ENCODE peak calls at places on chromosomes 5 and 9, in four cellular contexts. One of them, this sample, is unnamed.

GRCh38 chr9:114484215-114484853 is 20.9 kb downstream of the WHRN start:
- DNase-seq in WTC11: no peak
- DNase-seq in K562: no peak
- DNase-seq in HepG2: no peak
- DNase-seq in this sample: no peak

GRCh38 chr5:124162782-124163532 is 583.5 kb downstream of the ZNF608 start:
- DNase-seq in WTC11: no peak
- DNase-seq in K562: no peak
- DNase-seq in HepG2: peak; percentile 49
- DNase-seq in this sample: no peak

GRCh38 chr9:133255371-133255940 is 19.5 kb downstream of the ABO start:
- DNase-seq in WTC11: no peak
- DNase-seq in K562: no peak
- DNase-seq in HepG2: no peak
- DNase-seq in this sample: no peak

GRCh38 chr5:98128846-98129245 is 644.6 kb upstream of the RGMB start:
- DNase-seq in WTC11: no peak
- DNase-seq in K562: no peak
- DNase-seq in HepG2: no peak
- DNase-seq in this sample: no peak

GRCh38 chr9:97220894-97221477 is 86.5 kb upstream of the CCDC180 start:
- DNase-seq in WTC11: peak; percentile 41
- DNase-seq in K562: no peak
- DNase-seq in HepG2: no peak
- DNase-seq in this sample: no peak

GRCh38 chr5:18533137-18533536 is 898.9 kb downstream of the TAF11L14 start:
- DNase-seq in WTC11: no peak
- DNase-seq in K562: no peak
- DNase-seq in HepG2: no peak
- DNase-seq in this sample: no peak

GRCh38 chr9:133098104-133098754 is 22.8 kb downstream of the RALGDS start:
- DNase-seq in WTC11: no peak
- DNase-seq in K562: no peak
- DNase-seq in HepG2: no peak
- DNase-seq in this sample: no peak

GRCh38 chr9:133818444-133818843 is 80.3 kb upstream of the SARDH start:
- DNase-seq in WTC11: no peak
- DNase-seq in K562: no peak
- DNase-seq in HepG2: peak; percentile 46
- DNase-seq in this sample: no peak

GRCh38 chr9:137319434-137319975 is 17.4 kb upstream of the NRARP start:
- DNase-seq in WTC11: no peak
- DNase-seq in K562: no peak
- DNase-seq in HepG2: no peak
- DNase-seq in this sample: no peak

GRCh38 chr5:39231705-39232525 is 12.6 kb upstream of the FYB1 start:
- DNase-seq in WTC11: no peak
- DNase-seq in K562: no peak
- DNase-seq in HepG2: peak; percentile 82
- DNase-seq in this sample: no peak

GRCh38 chr5:154755361-154756202 is at the start of gene LARP1:
- DNase-seq in WTC11: no peak
- DNase-seq in K562: peak; percentile 73
- DNase-seq in HepG2: no peak
- DNase-seq in this sample: no peak

GRCh38 chr9:4324513-4324912 is 24.6 kb upstream of the GLIS3 start:
- DNase-seq in WTC11: no peak
- DNase-seq in K562: no peak
- DNase-seq in HepG2: no peak
- DNase-seq in this sample: no peak

GRCh38 chr9:105064248-105065118 is 136.5 kb upstream of the ABCA1 start:
- DNase-seq in WTC11: peak; percentile 18
- DNase-seq in K562: no peak
- DNase-seq in HepG2: peak; percentile 96
- DNase-seq in this sample: peak; percentile 23

GRCh38 chr5:167513383-167513782 is 778.1 kb upstream of the WWC1 start:
- DNase-seq in WTC11: no peak
- DNase-seq in K562: no peak
- DNase-seq in HepG2: no peak
- DNase-seq in this sample: no peak

GRCh38 chr5:143588933-143589662 is 185.6 kb upstream of the NR3C1 start:
- DNase-seq in WTC11: no peak
- DNase-seq in K562: no peak
- DNase-seq in HepG2: peak; percentile 73
- DNase-seq in this sample: no peak

GRCh38 chr5:131538177-131538593 is 96.8 kb downstream of the RAPGEF6 start:
- DNase-seq in WTC11: no peak
- DNase-seq in K562: no peak
- DNase-seq in HepG2: peak; percentile 25
- DNase-seq in this sample: no peak

GRCh38 chr5:175880213-175880612 is 8.8 kb downstream of the CPLX2 start:
- DNase-seq in WTC11: no peak
- DNase-seq in K562: no peak
- DNase-seq in HepG2: no peak
- DNase-seq in this sample: no peak

GRCh38 chr5:175883506-175883905 is 12.1 kb downstream of the CPLX2 start:
- DNase-seq in WTC11: no peak
- DNase-seq in K562: no peak
- DNase-seq in HepG2: no peak
- DNase-seq in this sample: no peak

GRCh38 chr5:175879743-175880142 is 8.4 kb downstream of the CPLX2 start:
- DNase-seq in WTC11: no peak
- DNase-seq in K562: no peak
- DNase-seq in HepG2: no peak
- DNase-seq in this sample: no peak

GRCh38 chr5:175878544-175879438 is 7.4 kb downstream of the CPLX2 start:
- DNase-seq in WTC11: peak; percentile 70
- DNase-seq in K562: peak; percentile 86
- DNase-seq in HepG2: no peak
- DNase-seq in this sample: no peak

GRCh38 chr5:175880797-175881312 is 9.5 kb downstream of the CPLX2 start:
- DNase-seq in WTC11: no peak
- DNase-seq in K562: no peak
- DNase-seq in HepG2: no peak
- DNase-seq in this sample: no peak
- TF ChIP-seq ELF4 in WTC11: no peak
- TF ChIP-seq ELF4 in K562: no peak
- TF ChIP-seq ELF4 in HepG2: no peak
- TF ChIP-seq ELF4 in this sample: no peak

DNA sequence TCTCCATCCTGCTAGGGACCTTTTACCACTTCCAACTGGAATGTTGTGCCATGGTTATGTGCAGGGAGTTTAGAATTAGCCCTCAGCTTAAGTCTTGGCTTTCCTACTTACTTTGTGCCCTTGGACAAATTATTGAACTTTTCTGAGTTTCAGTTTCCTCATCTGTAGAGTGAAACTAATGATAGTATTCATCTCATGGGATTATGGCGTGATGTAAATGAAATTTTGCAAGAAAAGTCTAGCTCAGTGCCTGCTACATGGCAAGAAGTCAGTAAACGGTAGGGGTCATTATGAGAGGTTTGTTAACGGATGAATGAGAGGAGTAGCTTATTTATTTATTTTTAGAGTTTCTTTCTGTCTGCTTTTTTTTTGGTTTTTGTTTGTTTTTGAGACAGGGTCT is 1.8 kb downstream of the MVB12B start:
- DNase-seq in WTC11: no peak
- DNase-seq in K562: no peak
- DNase-seq in HepG2: no peak
- DNase-seq in this sample: no peak
- TF ChIP-seq ELF4 in WTC11: no peak
- TF ChIP-seq ELF4 in K562: no peak
- TF ChIP-seq ELF4 in HepG2: no peak
- TF ChIP-seq ELF4 in this sample: no peak

DNA sequence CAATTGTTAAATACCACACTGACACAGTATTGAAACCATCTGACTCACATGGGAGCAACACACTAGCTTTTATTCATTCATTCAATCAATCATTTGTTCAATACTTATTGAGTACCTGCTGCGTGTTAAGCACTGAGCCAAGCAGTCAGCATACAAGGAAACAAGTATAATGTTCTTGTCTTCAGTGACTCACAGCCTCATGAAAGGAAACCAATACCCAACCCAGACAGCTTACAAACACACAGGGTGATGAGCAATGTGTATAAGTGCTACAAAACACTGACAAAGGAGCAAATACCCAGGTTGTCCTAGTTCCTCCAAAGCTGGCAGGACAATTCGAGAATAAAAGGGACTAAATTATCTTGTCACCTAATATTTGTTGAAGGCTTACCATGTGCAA is 67.6 kb upstream of the RASEF start:
- DNase-seq in WTC11: no peak
- DNase-seq in K562: no peak
- DNase-seq in HepG2: no peak
- DNase-seq in this sample: no peak
- TF ChIP-seq ELF4 in WTC11: no peak
- TF ChIP-seq ELF4 in K562: no peak
- TF ChIP-seq ELF4 in HepG2: no peak
- TF ChIP-seq ELF4 in this sample: no peak

GRCh38 chr9:94948567-94949235 is 222.2 kb downstream of the AOPEP start:
- DNase-seq in WTC11: no peak
- DNase-seq in K562: no peak
- DNase-seq in HepG2: no peak
- DNase-seq in this sample: no peak
- TF ChIP-seq ELF4 in WTC11: no peak
- TF ChIP-seq ELF4 in K562: no peak
- TF ChIP-seq ELF4 in HepG2: no peak
- TF ChIP-seq ELF4 in this sample: no peak

GRCh38 chr5:133599044-133599443 is 13.3 kb downstream of the FSTL4 start:
- DNase-seq in WTC11: no peak
- DNase-seq in K562: no peak
- DNase-seq in HepG2: no peak
- DNase-seq in this sample: no peak

GRCh38 chr5:133595465-133595864 is 16.9 kb downstream of the FSTL4 start:
- DNase-seq in WTC11: no peak
- DNase-seq in K562: no peak
- DNase-seq in HepG2: no peak
- DNase-seq in this sample: no peak

GRCh38 chr5:133599600-133599999 is 12.7 kb downstream of the FSTL4 start:
- DNase-seq in WTC11: no peak
- DNase-seq in K562: no peak
- DNase-seq in HepG2: no peak
- DNase-seq in this sample: no peak

DNA sequence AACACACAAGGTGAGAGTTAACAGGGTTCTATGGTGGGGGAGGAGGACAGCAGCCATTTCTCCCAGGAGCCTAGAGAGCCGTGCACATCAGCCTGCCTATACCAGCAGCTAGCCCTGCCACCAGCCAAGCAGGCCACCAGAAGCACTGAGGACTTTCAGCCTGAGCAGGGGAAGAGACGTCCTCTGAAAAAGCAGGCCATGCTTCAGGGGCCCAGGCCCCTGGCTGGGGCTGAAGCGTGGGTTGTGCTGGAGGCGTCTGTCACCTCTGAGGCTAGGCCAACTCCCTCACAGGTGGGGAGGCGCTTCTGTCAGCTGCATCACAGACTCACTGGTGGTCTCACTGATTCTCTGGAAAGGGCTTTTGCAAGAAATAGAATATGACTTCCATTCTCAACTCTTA is 16.3 kb downstream of the FSTL4 start:
- DNase-seq in WTC11: no peak
- DNase-seq in K562: no peak
- DNase-seq in HepG2: no peak
- DNase-seq in this sample: no peak
- TF ChIP-seq ELF4 in WTC11: no peak
- TF ChIP-seq ELF4 in K562: no peak
- TF ChIP-seq ELF4 in HepG2: no peak
- TF ChIP-seq ELF4 in this sample: no peak

GRCh38 chr9:108761530-108762347 is 94.0 kb downstream of the ACTL7B start:
- DNase-seq in WTC11: peak; percentile 65
- DNase-seq in K562: peak; percentile 81
- DNase-seq in HepG2: peak; percentile 47
- DNase-seq in this sample: peak; percentile 75
- TF ChIP-seq ELF4 in WTC11: no peak
- TF ChIP-seq ELF4 in K562: no peak
- TF ChIP-seq ELF4 in HepG2: no peak
- TF ChIP-seq ELF4 in this sample: no peak

GRCh38 chr5:120052916-120053828 is 410.9 kb upstream of the PRR16 start:
- DNase-seq in WTC11: no peak
- DNase-seq in K562: no peak
- DNase-seq in HepG2: no peak
- DNase-seq in this sample: no peak

GRCh38 chr5:120053841-120054240 is 410.3 kb upstream of the PRR16 start:
- DNase-seq in WTC11: no peak
- DNase-seq in K562: no peak
- DNase-seq in HepG2: no peak
- DNase-seq in this sample: no peak

GRCh38 chr5:120055858-120056257 is 408.2 kb upstream of the PRR16 start:
- DNase-seq in WTC11: no peak
- DNase-seq in K562: no peak
- DNase-seq in HepG2: no peak
- DNase-seq in this sample: no peak
- TF ChIP-seq ELF4 in WTC11: no peak
- TF ChIP-seq ELF4 in K562: no peak
- TF ChIP-seq ELF4 in HepG2: no peak
- TF ChIP-seq ELF4 in this sample: no peak

GRCh38 chr9:135504262-135505229 is 4.1 kb downstream of the MRPS2 start:
- DNase-seq in WTC11: peak; percentile 70
- DNase-seq in K562: peak; percentile 40
- DNase-seq in HepG2: peak; percentile 55
- DNase-seq in this sample: peak; percentile 60

GRCh38 chr9:135505406-135506187 is 5.1 kb downstream of the MRPS2 start:
- DNase-seq in WTC11: no peak
- DNase-seq in K562: no peak
- DNase-seq in HepG2: no peak
- DNase-seq in this sample: no peak

GRCh38 chr9:135508211-135508820 is 7.8 kb downstream of the MRPS2 start:
- DNase-seq in WTC11: peak; percentile 4
- DNase-seq in K562: no peak
- DNase-seq in HepG2: no peak
- DNase-seq in this sample: no peak

GRCh38 chr9:135507104-135508035 is 6.9 kb downstream of the MRPS2 start:
- DNase-seq in WTC11: peak; percentile 7
- DNase-seq in K562: no peak
- DNase-seq in HepG2: no peak
- DNase-seq in this sample: no peak

GRCh38 chr9:135506327-135507103 is 6.0 kb downstream of the MRPS2 start:
- DNase-seq in WTC11: peak; percentile 31
- DNase-seq in K562: peak; percentile 80
- DNase-seq in HepG2: no peak
- DNase-seq in this sample: no peak
- TF ChIP-seq ELF4 in WTC11: no peak
- TF ChIP-seq ELF4 in K562: no peak
- TF ChIP-seq ELF4 in HepG2: no peak
- TF ChIP-seq ELF4 in this sample: no peak